ENCODE peak calls at places on chromosomes 2 and 18, in ten cellular contexts. One of them, this sample, is unnamed.
A peak's percentile ranks its signal among the peaks of the same experiment; 100 is the strongest.

GRCh38 chr2:188940171-188940570 is 34.0 kb upstream of the COL3A1 start:
- DNase-seq in dorsolateral prefrontal cortex: no peak
- DNase-seq in right lobe of liver: no peak
- DNase-seq in PC-3: no peak
- DNase-seq in cardiac muscle cell: no peak
- DNase-seq in caudate nucleus: no peak
- DNase-seq in neuronal stem cell: no peak
- DNase-seq in tibial artery: no peak
- DNase-seq in fibroblast of lung: peak; percentile 75
- DNase-seq in Peyer's patch: no peak
- DNase-seq in this sample: no peak

GRCh38 chr2:96115631-96116423 is 544 bp downstream of the ADRA2B start:
- DNase-seq in dorsolateral prefrontal cortex: no peak
- DNase-seq in tibial artery: no peak
- DNase-seq in neuronal stem cell: no peak
- DNase-seq in right lobe of liver: no peak
- DNase-seq in cardiac muscle cell: no peak
- DNase-seq in fibroblast of lung: no peak
- DNase-seq in PC-3: no peak
- DNase-seq in caudate nucleus: no peak
- DNase-seq in Peyer's patch: no peak
- DNase-seq in this sample: no peak

GRCh38 chr18:9831046-9831722 is 54.6 kb upstream of the TXNDC2 start:
- DNase-seq in caudate nucleus: no peak
- DNase-seq in dorsolateral prefrontal cortex: no peak
- DNase-seq in right lobe of liver: no peak
- DNase-seq in tibial artery: no peak
- DNase-seq in neuronal stem cell: no peak
- DNase-seq in fibroblast of lung: no peak
- DNase-seq in Peyer's patch: no peak
- DNase-seq in cardiac muscle cell: no peak
- DNase-seq in PC-3: no peak
- DNase-seq in this sample: no peak

GRCh38 chr2:203934711-203935438 is 1.7 kb upstream of the ICOS start:
- DNase-seq in dorsolateral prefrontal cortex: no peak
- DNase-seq in caudate nucleus: no peak
- DNase-seq in cardiac muscle cell: no peak
- DNase-seq in fibroblast of lung: no peak
- DNase-seq in Peyer's patch: no peak
- DNase-seq in tibial artery: no peak
- DNase-seq in right lobe of liver: no peak
- DNase-seq in neuronal stem cell: no peak
- DNase-seq in PC-3: no peak
- DNase-seq in this sample: no peak

GRCh38 chr2:127143851-127144782 is 37.2 kb upstream of the BIN1 start:
- DNase-seq in dorsolateral prefrontal cortex: no peak
- DNase-seq in cardiac muscle cell: no peak
- DNase-seq in fibroblast of lung: peak; percentile 70
- DNase-seq in caudate nucleus: peak; percentile 69
- DNase-seq in tibial artery: no peak
- DNase-seq in PC-3: no peak
- DNase-seq in right lobe of liver: no peak
- DNase-seq in neuronal stem cell: no peak
- DNase-seq in Peyer's patch: no peak
- DNase-seq in this sample: peak; percentile 49

GRCh38 chr2:232689152-232689910 is 7.8 kb upstream of the GIGYF2 start:
- DNase-seq in dorsolateral prefrontal cortex: no peak
- DNase-seq in cardiac muscle cell: no peak
- DNase-seq in neuronal stem cell: no peak
- DNase-seq in fibroblast of lung: peak; percentile 23
- DNase-seq in Peyer's patch: peak; percentile 40
- DNase-seq in tibial artery: no peak
- DNase-seq in caudate nucleus: peak; percentile 28
- DNase-seq in PC-3: no peak
- DNase-seq in right lobe of liver: peak; percentile 49
- DNase-seq in this sample: peak; percentile 35

GRCh38 chr18:6406075-6406909 is 8.4 kb downstream of the L3MBTL4 start:
- DNase-seq in caudate nucleus: no peak
- DNase-seq in fibroblast of lung: peak; percentile 7
- DNase-seq in cardiac muscle cell: no peak
- DNase-seq in tibial artery: peak; percentile 21
- DNase-seq in dorsolateral prefrontal cortex: no peak
- DNase-seq in PC-3: peak; percentile 56
- DNase-seq in Peyer's patch: no peak
- DNase-seq in right lobe of liver: no peak
- DNase-seq in neuronal stem cell: no peak
- DNase-seq in this sample: no peak

GRCh38 chr18:10207682-10208081 is 246.8 kb upstream of the APCDD1 start:
- DNase-seq in cardiac muscle cell: no peak
- DNase-seq in dorsolateral prefrontal cortex: no peak
- DNase-seq in Peyer's patch: no peak
- DNase-seq in PC-3: no peak
- DNase-seq in tibial artery: no peak
- DNase-seq in neuronal stem cell: no peak
- DNase-seq in right lobe of liver: no peak
- DNase-seq in caudate nucleus: no peak
- DNase-seq in fibroblast of lung: no peak
- DNase-seq in this sample: no peak

GRCh38 chr2:234994340-234995321 is 42.8 kb downstream of the SH3BP4 start:
- DNase-seq in fibroblast of lung: peak; percentile 36
- DNase-seq in cardiac muscle cell: no peak
- DNase-seq in neuronal stem cell: no peak
- DNase-seq in right lobe of liver: no peak
- DNase-seq in tibial artery: no peak
- DNase-seq in PC-3: no peak
- DNase-seq in caudate nucleus: no peak
- DNase-seq in Peyer's patch: no peak
- DNase-seq in dorsolateral prefrontal cortex: no peak
- DNase-seq in this sample: no peak

GRCh38 chr18:39966275-39966674 is 1988.8 kb upstream of the PIK3C3 start:
- DNase-seq in right lobe of liver: no peak
- DNase-seq in dorsolateral prefrontal cortex: no peak
- DNase-seq in fibroblast of lung: no peak
- DNase-seq in PC-3: peak; percentile 26
- DNase-seq in neuronal stem cell: no peak
- DNase-seq in tibial artery: no peak
- DNase-seq in caudate nucleus: no peak
- DNase-seq in cardiac muscle cell: no peak
- DNase-seq in Peyer's patch: no peak
- DNase-seq in this sample: no peak

GRCh38 chr18:59420244-59420643 is 61.2 kb upstream of the LMAN1 start:
- DNase-seq in caudate nucleus: no peak
- DNase-seq in cardiac muscle cell: no peak
- DNase-seq in fibroblast of lung: no peak
- DNase-seq in right lobe of liver: no peak
- DNase-seq in dorsolateral prefrontal cortex: no peak
- DNase-seq in Peyer's patch: no peak
- DNase-seq in PC-3: no peak
- DNase-seq in neuronal stem cell: no peak
- DNase-seq in tibial artery: no peak
- DNase-seq in this sample: no peak

GRCh38 chr2:108115868-108116267 is 123.9 kb upstream of the SULT1C3 start:
- DNase-seq in right lobe of liver: no peak
- DNase-seq in tibial artery: no peak
- DNase-seq in neuronal stem cell: no peak
- DNase-seq in cardiac muscle cell: no peak
- DNase-seq in caudate nucleus: no peak
- DNase-seq in dorsolateral prefrontal cortex: no peak
- DNase-seq in Peyer's patch: no peak
- DNase-seq in fibroblast of lung: no peak
- DNase-seq in PC-3: no peak
- DNase-seq in this sample: no peak

DNA sequence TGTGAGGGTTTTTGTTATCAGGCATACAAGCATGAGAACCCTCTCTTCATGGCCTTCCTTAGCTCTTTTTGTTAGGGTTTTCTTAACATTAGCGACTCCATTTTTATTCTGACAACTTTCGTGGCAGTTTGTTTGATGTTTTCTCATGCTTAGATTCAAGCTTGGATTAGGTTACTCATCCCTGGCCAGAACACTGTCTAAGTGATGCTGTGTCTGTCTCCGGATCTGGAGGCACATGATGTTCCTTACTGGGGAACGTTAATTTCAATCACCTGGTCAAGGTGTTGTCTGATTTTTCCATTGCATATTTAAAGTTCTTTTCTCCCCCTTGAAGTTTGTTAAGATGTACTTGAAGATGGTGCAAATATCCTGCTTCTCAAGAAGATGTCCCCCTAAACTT is 40.7 kb downstream of the DYSF start:
- DNase-seq in caudate nucleus: no peak
- DNase-seq in right lobe of liver: no peak
- DNase-seq in cardiac muscle cell: no peak
- DNase-seq in Peyer's patch: no peak
- DNase-seq in dorsolateral prefrontal cortex: no peak
- DNase-seq in tibial artery: no peak
- DNase-seq in PC-3: no peak
- DNase-seq in fibroblast of lung: no peak
- DNase-seq in neuronal stem cell: no peak
- DNase-seq in this sample: no peak
- H3K27ac ChIP-seq in caudate nucleus: no peak overlapping the region
- H3K27ac ChIP-seq in right lobe of liver: no peak overlapping the region
- H3K27ac ChIP-seq in cardiac muscle cell: no peak overlapping the region
- H3K27ac ChIP-seq in Peyer's patch: no peak overlapping the region
- H3K27ac ChIP-seq in dorsolateral prefrontal cortex: no peak overlapping the region
- H3K27ac ChIP-seq in tibial artery: no peak overlapping the region
- H3K27ac ChIP-seq in PC-3: no peak overlapping the region
- H3K27ac ChIP-seq in fibroblast of lung: no peak overlapping the region
- H3K27ac ChIP-seq in neuronal stem cell: no peak overlapping the region
- H3K27ac ChIP-seq in this sample: no peak overlapping the region

GRCh38 chr2:217653240-217653639 is 349.6 kb downstream of the TNS1 start:
- DNase-seq in caudate nucleus: no peak
- DNase-seq in neuronal stem cell: no peak
- DNase-seq in cardiac muscle cell: no peak
- DNase-seq in fibroblast of lung: peak; percentile 89
- DNase-seq in dorsolateral prefrontal cortex: no peak
- DNase-seq in PC-3: peak; percentile 96
- DNase-seq in right lobe of liver: no peak
- DNase-seq in Peyer's patch: peak; percentile 50
- DNase-seq in tibial artery: peak; percentile 89
- DNase-seq in this sample: peak; percentile 36
- H3K27ac ChIP-seq in caudate nucleus: no peak overlapping the region
- H3K27ac ChIP-seq in neuronal stem cell: no peak overlapping the region
- H3K27ac ChIP-seq in cardiac muscle cell: no peak overlapping the region
- H3K27ac ChIP-seq in fibroblast of lung: peak overlapping the region; percentile 11
- H3K27ac ChIP-seq in dorsolateral prefrontal cortex: no peak overlapping the region
- H3K27ac ChIP-seq in PC-3: peak overlapping the region; percentile 69
- H3K27ac ChIP-seq in right lobe of liver: no peak overlapping the region
- H3K27ac ChIP-seq in Peyer's patch: no peak overlapping the region
- H3K27ac ChIP-seq in tibial artery: peak overlapping the region; percentile 82
- H3K27ac ChIP-seq in this sample: no peak overlapping the region

GRCh38 chr2:143226714-143227541 is 97.7 kb downstream of the ARHGAP15 start:
- DNase-seq in caudate nucleus: no peak
- DNase-seq in neuronal stem cell: no peak
- DNase-seq in tibial artery: no peak
- DNase-seq in right lobe of liver: no peak
- DNase-seq in dorsolateral prefrontal cortex: no peak
- DNase-seq in PC-3: no peak
- DNase-seq in Peyer's patch: no peak
- DNase-seq in cardiac muscle cell: no peak
- DNase-seq in fibroblast of lung: no peak
- DNase-seq in this sample: no peak

GRCh38 chr2:143229952-143230351 is 100.7 kb downstream of the ARHGAP15 start:
- DNase-seq in tibial artery: no peak
- DNase-seq in cardiac muscle cell: no peak
- DNase-seq in right lobe of liver: no peak
- DNase-seq in fibroblast of lung: no peak
- DNase-seq in Peyer's patch: no peak
- DNase-seq in dorsolateral prefrontal cortex: no peak
- DNase-seq in neuronal stem cell: peak; percentile 46
- DNase-seq in PC-3: no peak
- DNase-seq in caudate nucleus: no peak
- DNase-seq in this sample: no peak

GRCh38 chr2:143231257-143231650 is 102.0 kb downstream of the ARHGAP15 start:
- DNase-seq in dorsolateral prefrontal cortex: no peak
- DNase-seq in Peyer's patch: no peak
- DNase-seq in tibial artery: no peak
- DNase-seq in cardiac muscle cell: no peak
- DNase-seq in fibroblast of lung: peak; percentile 37
- DNase-seq in right lobe of liver: no peak
- DNase-seq in caudate nucleus: no peak
- DNase-seq in PC-3: no peak
- DNase-seq in neuronal stem cell: no peak
- DNase-seq in this sample: no peak

GRCh38 chr2:143230506-143231256 is 101.5 kb downstream of the ARHGAP15 start:
- DNase-seq in dorsolateral prefrontal cortex: no peak
- DNase-seq in fibroblast of lung: peak; percentile 78
- DNase-seq in PC-3: no peak
- DNase-seq in tibial artery: no peak
- DNase-seq in Peyer's patch: no peak
- DNase-seq in caudate nucleus: no peak
- DNase-seq in neuronal stem cell: no peak
- DNase-seq in right lobe of liver: no peak
- DNase-seq in cardiac muscle cell: no peak
- DNase-seq in this sample: no peak

DNA sequence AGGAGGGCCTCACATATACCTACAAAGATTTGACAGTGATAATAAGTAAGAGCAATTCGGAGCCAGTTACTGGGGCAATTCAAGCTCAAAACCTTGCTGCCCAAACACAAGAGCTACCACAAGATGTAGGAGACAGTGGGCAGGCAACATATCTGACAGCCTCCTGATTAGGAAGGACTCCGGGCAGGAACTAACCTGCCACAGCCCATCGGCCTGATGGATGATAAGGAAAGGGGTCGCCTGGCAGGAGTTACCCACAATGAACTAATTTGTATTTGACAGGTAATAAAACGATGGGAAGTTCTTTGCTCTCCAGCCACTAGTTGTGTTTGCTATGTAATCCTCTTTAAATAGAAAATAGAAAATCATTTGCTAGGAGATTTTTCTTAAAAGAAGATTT is 100.2 kb downstream of the ARHGAP15 start:
- DNase-seq in fibroblast of lung: no peak
- DNase-seq in dorsolateral prefrontal cortex: no peak
- DNase-seq in caudate nucleus: no peak
- DNase-seq in Peyer's patch: no peak
- DNase-seq in PC-3: no peak
- DNase-seq in cardiac muscle cell: no peak
- DNase-seq in right lobe of liver: no peak
- DNase-seq in neuronal stem cell: no peak
- DNase-seq in tibial artery: no peak
- DNase-seq in this sample: no peak
- H3K27ac ChIP-seq in fibroblast of lung: no peak overlapping the region
- H3K27ac ChIP-seq in dorsolateral prefrontal cortex: no peak overlapping the region
- H3K27ac ChIP-seq in caudate nucleus: no peak overlapping the region
- H3K27ac ChIP-seq in Peyer's patch: no peak overlapping the region
- H3K27ac ChIP-seq in PC-3: no peak overlapping the region
- H3K27ac ChIP-seq in cardiac muscle cell: no peak overlapping the region
- H3K27ac ChIP-seq in right lobe of liver: no peak overlapping the region
- H3K27ac ChIP-seq in neuronal stem cell: no peak overlapping the region
- H3K27ac ChIP-seq in tibial artery: no peak overlapping the region
- H3K27ac ChIP-seq in this sample: no peak overlapping the region

DNA sequence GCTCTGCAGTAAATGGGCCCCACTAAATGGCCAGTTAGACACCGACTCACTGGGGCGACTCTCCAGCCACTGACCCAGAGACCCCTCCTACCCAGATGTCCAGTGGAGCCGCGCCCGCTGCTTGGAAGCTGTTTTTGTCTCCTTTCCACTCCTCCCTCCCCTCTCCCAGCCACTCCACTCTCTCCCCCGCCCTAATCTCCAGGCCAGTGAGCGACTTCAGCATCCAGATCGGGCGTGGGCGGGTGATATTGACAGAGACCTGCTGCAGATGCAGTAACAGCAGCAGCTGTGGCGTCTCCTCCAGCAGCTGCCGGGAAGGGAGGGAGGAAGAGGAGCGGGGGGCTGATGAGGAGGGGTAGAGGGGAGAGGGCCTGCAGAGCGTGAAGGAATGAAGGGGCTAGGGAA is at the start of gene SCN7A:
- DNase-seq in tibial artery: no peak
- DNase-seq in right lobe of liver: peak; percentile 43
- DNase-seq in cardiac muscle cell: peak; percentile 60
- DNase-seq in PC-3: peak; percentile 23
- DNase-seq in Peyer's patch: peak; percentile 43
- DNase-seq in dorsolateral prefrontal cortex: peak; percentile 38
- DNase-seq in caudate nucleus: peak; percentile 24
- DNase-seq in neuronal stem cell: peak; percentile 69
- DNase-seq in fibroblast of lung: peak; percentile 71
- DNase-seq in this sample: no peak
- H3K27ac ChIP-seq in tibial artery: no peak within 1 kb of the TSS
- H3K27ac ChIP-seq in right lobe of liver: no peak within 1 kb of the TSS
- H3K27ac ChIP-seq in cardiac muscle cell: no peak within 1 kb of the TSS
- H3K27ac ChIP-seq in PC-3: no peak within 1 kb of the TSS
- H3K27ac ChIP-seq in Peyer's patch: no peak within 1 kb of the TSS
- H3K27ac ChIP-seq in dorsolateral prefrontal cortex: no peak within 1 kb of the TSS
- H3K27ac ChIP-seq in caudate nucleus: no peak within 1 kb of the TSS
- H3K27ac ChIP-seq in neuronal stem cell: no peak within 1 kb of the TSS
- H3K27ac ChIP-seq in fibroblast of lung: no peak within 1 kb of the TSS
- H3K27ac ChIP-seq in this sample: no peak within 1 kb of the TSS